ENCODE peak calls at places on chromosome X, in five cellular contexts. F is sigmoid colon, T is pancreas, V is OCI-LY7, Q is uterus. C is an unnamed sample.

GRCh38 chrX:119757646-119757978 is 776 bp upstream of the SOWAHD start:
- DNase-seq in Q (no peak), F (no peak), T (no peak), V (no peak), C (no peak)

GRCh38 chrX:5236096-5236495 is 992.6 kb downstream of the NLGN4X start:
- DNase-seq in F (no peak), V (peak), Q (no peak), T (no peak), C (no peak)

GRCh38 chrX:71908387-71908786 is 2.3 kb upstream of the NHSL2 start:
- DNase-seq in Q (no peak), V (no peak), T (no peak), F (no peak), C (no peak)

GRCh38 chrX:48676893-48677270 is 6.7 kb upstream of the WAS start:
- DNase-seq in Q (no peak), V (peak), F (peak), T (no peak), C (no peak)

GRCh38 chrX:16119353-16120220 is 3.8 kb upstream of the GRPR start:
- DNase-seq in T (no peak), Q (no peak), F (no peak), V (peak), C (no peak)

GRCh38 chrX:133685806-133686205 is 270.5 kb upstream of the GPC4 start:
- DNase-seq in F (no peak), V (no peak), Q (no peak), T (no peak), C (no peak)

GRCh38 chrX:50161143-50161542 is 39.7 kb downstream of the AKAP4 start:
- DNase-seq in Q (no peak), V (no peak), F (no peak), T (no peak), C (no peak)

GRCh38 chrX:128818690-128819089 is 704.6 kb downstream of the SMARCA1 start:
- DNase-seq in F (no peak), T (no peak), Q (no peak), V (no peak), C (no peak)

GRCh38 chrX:25012793-25013592 is 2.8 kb downstream of the ARX start:
- DNase-seq in F (no peak), T (no peak), V (no peak), Q (no peak), C (no peak)

GRCh38 chrX:120725874-120726273 is 96.0 kb upstream of the C1GALT1C1 start:
- DNase-seq in T (no peak), Q (no peak), V (no peak), F (no peak), C (no peak)

GRCh38 chrX:341541-342101 is 23.0 kb upstream of the GTPBP6 start:
- DNase-seq in V (no peak), F (peak), T (no peak), Q (no peak), C (peak)

GRCh38 chrX:136629084-136629750 is 18.7 kb upstream of the CD40LG start:
- DNase-seq in F (no peak), V (no peak), Q (no peak), T (no peak), C (no peak)

GRCh38 chrX:137234651-137235402 is 201.0 kb upstream of the GPR101 start:
- DNase-seq in Q (no peak), T (no peak), F (no peak), V (no peak), C (no peak)

GRCh38 chrX:24963823-24964222 is 51.9 kb downstream of the ARX start:
- DNase-seq in V (no peak), T (no peak), F (no peak), Q (no peak), C (no peak)

GRCh38 chrX:56785442-56785841 is 56.4 kb downstream of the NBDY start:
- DNase-seq in Q (no peak), V (no peak), T (no peak), F (peak), C (no peak)

GRCh38 chrX:41559662-41560061 is 112.5 kb downstream of the NYX start:
- DNase-seq in V (no peak), Q (peak), F (no peak), T (no peak), C (no peak)

GRCh38 chrX:137278825-137279224 is 245.0 kb upstream of the GPR101 start:
- DNase-seq in F (no peak), T (no peak), V (no peak), Q (no peak), C (no peak)

GRCh38 chrX:45952030-45952429 is 593.2 kb downstream of the ZNF674 start:
- DNase-seq in Q (no peak), F (no peak), V (no peak), T (no peak), C (no peak)

GRCh38 chrX:14899607-14900006 is 26.4 kb downstream of the MOSPD2 start:
- DNase-seq in F (no peak), T (no peak), V (no peak), Q (no peak), C (no peak)

GRCh38 chrX:49276671-49277519 is 7.3 kb downstream of the PPP1R3F start:
- DNase-seq in F (peak), Q (no peak), T (peak), V (no peak), C (no peak)

GRCh38 chrX:22360129-22360528 is 87.4 kb downstream of the CBLL2 start:
- DNase-seq in T (no peak), Q (no peak), F (peak), V (no peak), C (no peak)

GRCh38 chrX:148310402-148311200 is 189.8 kb upstream of the AFF2 start:
- DNase-seq in Q (no peak), V (peak), F (no peak), T (no peak), C (no peak)

GRCh38 chrX:45006002-45006800 is 133.2 kb downstream of the KDM6A start:
- DNase-seq in F (no peak), Q (no peak), V (no peak), T (no peak), C (no peak)

GRCh38 chrX:153953342-153953830 is 8.9 kb upstream of the RENBP start:
- DNase-seq in T (peak), V (peak), F (peak), Q (peak), C (no peak)

GRCh38 chrX:151183912-151184565 is 7.7 kb downstream of the GPR50 start:
- DNase-seq in Q (no peak), F (no peak), T (no peak), V (no peak), C (no peak)

GRCh38 chrX:39308126-39308525 is 506.9 kb downstream of the MID1IP1 start:
- DNase-seq in F (no peak), T (no peak), V (no peak), Q (no peak), C (no peak)

GRCh38 chrX:24760601-24761000 is 66.9 kb downstream of the POLA1 start:
- DNase-seq in V (no peak), T (no peak), F (no peak), Q (no peak), C (no peak)

GRCh38 chrX:110086916-110087484 is 84.1 kb downstream of the TMEM164 start:
- DNase-seq in T (no peak), V (no peak), F (no peak), Q (no peak), C (no peak)

GRCh38 chrX:110086162-110086915 is 83.4 kb downstream of the TMEM164 start:
- DNase-seq in T (no peak), V (no peak), F (no peak), Q (no peak), C (no peak)

GRCh38 chrX:110081740-110082139 is 78.8 kb downstream of the TMEM164 start:
- DNase-seq in Q (no peak), T (peak), V (no peak), F (peak), C (no peak)

GRCh38 chrX:110081320-110081719 is 78.4 kb downstream of the TMEM164 start:
- DNase-seq in F (no peak), T (no peak), V (no peak), Q (no peak), C (no peak)

GRCh38 chrX:110082156-110082555 is 79.2 kb downstream of the TMEM164 start:
- DNase-seq in F (no peak), V (no peak), Q (no peak), T (no peak), C (no peak)
- H3K4me3 ChIP-seq in F (no peak), V (no peak), Q (no peak), T (no peak), C (no peak)

DNA sequence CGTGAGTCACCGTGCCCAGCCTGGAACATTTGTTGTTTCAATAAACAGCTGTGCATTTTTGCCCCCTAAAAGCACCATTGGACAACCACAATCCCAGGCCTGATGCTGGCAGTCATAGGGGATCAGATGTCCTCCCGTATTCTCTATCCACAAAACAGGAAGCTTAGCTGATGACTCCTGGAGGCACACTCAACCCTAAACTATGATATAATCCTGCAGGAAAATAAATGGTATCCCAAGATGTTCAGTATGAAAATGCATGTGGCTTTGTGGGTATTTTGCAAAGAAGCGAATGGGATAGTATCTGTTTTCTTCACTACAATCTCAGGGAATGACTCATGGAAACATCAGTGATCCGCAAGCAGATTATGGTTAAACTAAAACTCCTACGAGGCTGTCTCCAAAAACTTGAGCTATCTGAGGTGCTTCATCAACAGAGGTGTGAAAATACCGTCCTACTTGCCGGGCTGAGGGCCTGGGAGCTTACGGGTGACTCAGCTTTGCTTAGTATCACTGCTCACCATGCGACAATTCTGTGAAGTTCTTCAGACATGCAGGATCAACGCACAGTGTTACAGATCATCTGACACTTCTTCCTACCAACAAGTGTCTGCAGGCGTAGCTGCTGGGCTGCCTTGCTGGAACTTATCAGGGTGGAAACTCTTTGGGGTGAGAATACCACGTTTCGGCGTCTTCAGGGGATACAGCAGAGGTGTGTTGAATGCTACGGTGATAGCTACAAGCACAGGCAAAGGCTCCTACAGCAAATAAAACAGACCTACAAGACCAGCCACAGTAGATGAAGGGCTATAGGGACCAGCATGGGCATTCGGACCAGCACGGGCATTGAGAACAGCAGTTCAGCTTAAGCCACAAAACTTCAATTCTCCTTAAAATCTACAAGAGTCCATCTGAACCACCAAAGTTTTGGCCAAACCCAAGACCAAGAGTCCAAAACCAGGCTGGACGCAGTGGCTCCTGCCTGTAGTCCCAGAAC is 148.5 kb downstream of the DHRSX start:
- DNase-seq in V (no peak), F (no peak), Q (no peak), T (no peak), C (no peak)
- TF ChIP-seq CTCF in V (no peak), F (no peak), Q (no peak), T (no peak), C (no peak)

GRCh38 chrX:13091111-13091765 is 46.8 kb upstream of the FAM9C start:
- DNase-seq in V (no peak), T (no peak), F (no peak), Q (no peak), C (no peak)
- H3K4me3 ChIP-seq in V (peak), T (no peak), F (no peak), Q (no peak), C (no peak)

GRCh38 chrX:17403231-17403691 is 28.3 kb downstream of the NHS start:
- DNase-seq in Q (no peak), F (no peak), T (no peak), V (no peak), C (no peak)
- TF ChIP-seq CTCF in Q (no peak), F (no peak), T (no peak), V (no peak), C (no peak)

DNA sequence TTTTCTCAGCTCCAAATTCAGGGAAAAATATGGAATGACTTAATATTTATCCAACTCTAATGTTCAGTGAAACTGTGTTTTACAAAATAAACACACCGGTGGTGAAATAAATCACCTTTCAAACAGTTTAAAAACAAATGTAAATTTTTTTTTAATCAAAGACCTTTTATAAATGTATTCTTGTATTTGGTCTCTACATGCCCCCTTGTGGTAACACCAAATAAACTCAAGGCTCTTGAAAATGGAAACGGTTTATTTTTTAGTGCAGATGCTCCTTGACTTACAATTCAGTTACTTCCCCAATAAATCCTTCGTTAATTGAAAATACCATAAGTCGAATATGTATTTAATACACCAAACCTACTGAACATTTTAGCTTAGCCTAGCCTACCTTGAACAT is 45.9 kb upstream of the ITM2A start:
- DNase-seq in T (no peak), V (peak), Q (no peak), F (no peak), C (no peak)
- H3K4me3 ChIP-seq in T (no peak), V (no peak), Q (peak), F (no peak), C (no peak)

GRCh38 chrX:110125435-110125834 is 122.5 kb downstream of the TMEM164 start:
- DNase-seq in Q (no peak), V (no peak), F (no peak), T (no peak), C (no peak)
- TF ChIP-seq CTCF in Q (no peak), V (peak), F (no peak), T (no peak), C (peak)

GRCh38 chrX:9785944-9786741 is at the start of gene SHROOM2:
- DNase-seq in F (no peak), T (peak), V (no peak), Q (no peak), C (no peak)
- H3K4me3 ChIP-seq in F (peak), T (peak), V (no peak), Q (peak), C (peak)

GRCh38 chrX:100647095-100647494 is 3.1 kb downstream of the SRPX2 start:
- DNase-seq in V (peak), T (no peak), F (no peak), Q (no peak), C (no peak)
- TF ChIP-seq CTCF in V (no peak), T (no peak), F (no peak), Q (no peak), C (no peak)

C was measured in RWPE2.